ENCODE peak calls at places on chromosomes 11 and 22, in five cellular contexts. D is heart right ventricle, U is colonic mucosa, Z is fibroblast of lung, Q is OCI-LY7. L is an unnamed sample. For H3K9me3, the result is how much of the 10 kb centered on the place peaks cover.

GRCh38 chr11:36774603-36775002 is 176.6 kb upstream of the RAG2 start:
- DNase-seq in Z (peak), Q (no peak), D (no peak), U (no peak), L (no peak)

GRCh38 chr11:33197915-33198727 is 36.8 kb upstream of the CSTF3 start:
- DNase-seq in U (no peak), D (no peak), Q (no peak), Z (no peak), L (no peak)

GRCh38 chr11:132876301-132877071 is 655.8 kb downstream of the OPCML start:
- DNase-seq in Z (peak), Q (no peak), U (no peak), D (no peak), L (no peak)

GRCh38 chr11:65555693-65556231 is 2.4 kb downstream of the LTBP3 start:
- DNase-seq in Z (peak), D (peak), U (peak), Q (no peak), L (peak)

GRCh38 chr11:69467646-69468045 is 13.8 kb upstream of the LINC01488 start:
- DNase-seq in U (no peak), Z (no peak), D (no peak), Q (no peak), L (no peak)

GRCh38 chr11:68757711-68758110 is 6.4 kb upstream of the TESMIN start:
- DNase-seq in U (no peak), D (no peak), Q (no peak), Z (no peak), L (no peak)

GRCh38 chr22:37492428-37493344 is 6.5 kb upstream of the MFNG start:
- DNase-seq in Z (peak), D (no peak), Q (peak), U (peak), L (no peak)

GRCh38 chr11:8209208-8209807 is 40.5 kb upstream of the RIC3 start:
- DNase-seq in U (peak), D (peak), Q (no peak), Z (no peak), L (no peak)

GRCh38 chr11:67400942-67401494 is 640 bp downstream of the PPP1CA start:
- DNase-seq in D (no peak), U (no peak), Q (no peak), Z (no peak), L (no peak)

GRCh38 chr22:42651134-42651533 is 1.9 kb upstream of the CYB5R3 start:
- DNase-seq in Q (no peak), D (no peak), Z (peak), U (no peak), L (no peak)

GRCh38 chr11:35649984-35650383 is 12.6 kb upstream of the TRIM44 start:
- DNase-seq in Q (no peak), Z (peak), U (no peak), D (no peak), L (no peak)

DNA sequence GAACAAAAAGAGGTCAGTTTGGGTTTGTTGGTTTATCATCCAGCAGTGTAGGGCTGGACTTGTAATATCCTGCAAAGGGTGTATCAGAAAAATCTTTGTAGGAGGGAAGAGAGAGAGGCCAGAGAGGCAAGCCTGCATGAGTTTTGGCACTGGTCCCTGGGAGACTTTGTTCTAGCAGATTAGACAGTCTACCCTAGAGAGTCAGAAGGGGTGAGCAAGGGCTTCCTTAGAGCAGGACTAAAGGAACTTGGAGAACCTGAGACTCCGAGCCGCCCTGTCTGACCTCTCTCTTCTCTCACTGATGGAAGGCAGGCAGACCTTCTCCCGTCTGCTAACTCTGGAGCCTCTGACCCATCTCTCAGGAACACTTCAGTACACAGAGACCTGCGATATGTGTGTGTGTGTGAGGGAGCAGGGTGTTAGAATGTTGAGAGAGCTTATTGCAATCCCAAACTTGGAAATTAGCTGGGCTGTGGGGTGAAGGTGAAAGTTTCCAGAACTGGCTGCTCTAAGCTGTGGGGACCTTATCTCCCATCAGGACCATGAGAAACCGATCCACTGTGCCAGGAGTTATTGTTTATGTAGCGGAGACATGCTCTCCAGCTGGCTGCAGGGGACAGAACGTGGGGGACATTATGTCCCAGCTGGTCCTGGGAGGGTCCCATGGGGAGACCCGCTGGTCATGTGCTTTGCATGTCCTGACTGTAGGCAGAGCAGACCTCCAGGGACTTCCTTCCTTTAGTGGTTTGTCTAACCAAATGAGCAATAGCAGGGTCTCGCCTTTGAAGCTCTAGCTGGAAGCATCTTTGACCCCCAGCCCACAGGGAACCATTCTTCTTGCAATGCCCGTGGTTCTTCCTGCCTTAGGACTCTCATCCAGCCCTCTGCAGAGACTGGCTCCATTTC is 51.1 kb downstream of the TIMP3 start:
- DNase-seq in Q (no peak), D (peak), U (peak), Z (no peak), L (no peak)
- TF ChIP-seq CTCF in Q (no peak), D (no peak), U (no peak), Z (no peak), L (no peak)

DNA sequence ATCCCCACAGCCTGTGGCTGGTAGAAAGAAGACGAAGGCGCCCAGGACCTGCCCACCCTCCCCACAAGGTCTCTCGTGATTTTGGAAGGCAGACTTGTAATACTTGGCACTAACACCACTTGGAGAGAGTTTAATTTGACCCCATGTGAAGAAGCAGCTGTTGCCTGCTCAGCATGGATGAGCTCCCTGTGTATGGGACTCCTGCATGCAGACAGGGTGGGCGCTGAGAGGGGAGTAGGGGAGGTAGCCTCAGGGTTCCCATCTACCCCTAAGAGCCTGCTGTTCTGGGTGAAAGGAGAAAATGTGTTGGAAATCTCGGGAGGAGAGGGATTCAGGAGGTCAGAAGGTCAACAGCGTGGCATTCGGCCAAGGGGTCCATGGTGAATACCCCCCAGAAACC is 625.9 kb downstream of the TBC1D22A start:
- DNase-seq in D (no peak), Z (no peak), Q (no peak), U (no peak), L (no peak)
- H3K9me3 ChIP-seq in D (under half), Z (under half), Q (under half), U (under half), L (under half)

DNA sequence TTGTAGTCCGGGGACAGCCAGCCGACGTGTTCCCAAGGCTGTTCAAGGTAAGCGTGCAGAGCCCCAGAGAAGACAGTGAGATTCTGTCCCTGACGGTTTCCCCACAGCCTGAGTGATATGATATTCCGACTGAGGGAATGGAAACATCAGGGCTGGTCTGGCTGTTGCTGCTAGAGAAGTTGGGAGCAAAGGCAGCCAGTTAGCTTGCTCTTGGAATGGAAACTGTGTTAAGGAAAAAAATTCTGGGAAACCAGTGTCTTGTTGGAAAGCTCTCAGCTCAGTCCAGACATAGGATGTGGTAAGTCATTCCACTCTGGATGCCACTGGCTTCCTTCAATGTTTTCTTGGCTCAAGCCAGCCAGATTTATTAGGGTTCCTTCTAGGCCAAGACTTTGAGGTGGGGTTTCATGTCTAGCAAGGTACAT is 8.8 kb downstream of the CRY2 start:
- DNase-seq in U (no peak), Q (no peak), D (no peak), Z (peak), L (no peak)
- TF ChIP-seq CTCF in U (no peak), Q (no peak), D (no peak), Z (no peak), L (no peak)

GRCh38 chr11:116416852-116417251 is 355.9 kb downstream of the BUD13 start:
- DNase-seq in D (no peak), Z (no peak), Q (no peak), U (no peak), L (no peak)

GRCh38 chr11:116415095-116415494 is 357.7 kb downstream of the BUD13 start:
- DNase-seq in Z (peak), Q (no peak), U (no peak), D (no peak), L (no peak)

GRCh38 chr11:116412118-116412889 is 360.5 kb downstream of the BUD13 start:
- DNase-seq in U (no peak), Q (no peak), Z (peak), D (no peak), L (no peak)

GRCh38 chr11:116413861-116414260 is 358.9 kb downstream of the BUD13 start:
- DNase-seq in U (no peak), Q (no peak), Z (no peak), D (no peak), L (no peak)

DNA sequence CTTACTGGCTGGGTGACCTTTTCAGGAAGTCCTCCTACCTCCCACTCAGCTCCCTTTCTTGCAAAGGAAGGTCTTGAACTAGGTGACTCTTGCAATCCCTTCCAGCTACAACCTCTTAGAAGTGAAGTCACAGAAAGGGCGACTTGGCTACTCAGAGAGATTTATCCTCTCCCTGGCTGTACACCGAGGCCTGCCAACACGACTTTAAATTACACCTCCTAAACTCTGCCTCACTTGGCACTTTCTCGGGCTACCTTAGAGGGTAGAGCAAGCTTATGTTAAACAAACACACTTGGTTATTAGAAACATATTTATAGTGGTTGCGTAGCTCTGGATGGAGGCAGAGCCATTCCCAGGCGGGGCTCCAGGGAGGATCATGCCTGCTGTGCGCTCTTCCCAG is 358.4 kb downstream of the BUD13 start:
- DNase-seq in U (no peak), Z (no peak), D (no peak), Q (no peak), L (no peak)
- H3K9me3 ChIP-seq in U (under half), Z (under half), D (under half), Q (under half), L (under half)

GRCh38 chr11:89477175-89477574 is 14.0 kb downstream of the NOX4 start:
- DNase-seq in U (no peak), Z (no peak), D (no peak), Q (no peak), L (no peak)
- TF ChIP-seq CTCF in U (no peak), Z (no peak), D (no peak), Q (no peak), L (no peak)

DNA sequence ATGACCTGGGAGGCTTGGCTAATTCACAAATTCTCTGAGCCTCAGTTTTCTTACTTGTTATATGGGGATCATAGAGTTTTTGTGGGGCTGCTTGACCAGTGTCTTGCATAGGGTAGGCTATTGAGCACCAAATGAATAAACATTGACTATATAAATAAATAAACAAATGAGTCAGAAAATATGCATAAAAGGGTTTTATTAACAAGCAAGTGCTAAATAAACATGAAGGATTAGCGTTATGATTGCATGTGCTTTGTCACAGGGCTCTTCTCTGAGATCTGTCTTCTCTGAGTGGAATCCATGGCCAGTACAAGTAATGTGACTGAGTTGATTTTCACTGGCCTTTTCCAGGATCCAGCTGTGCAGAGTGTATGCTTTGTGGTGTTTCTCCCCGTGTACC is at the start of gene OR4B1:
- DNase-seq in U (no peak), Z (no peak), D (no peak), Q (no peak), L (no peak)
- H3K9me3 ChIP-seq in U (under half), Z (under half), D (under half), Q (under half), L (under half)

L was measured in AG04450.